ENCODE peak calls at places on chromosomes 3 and 15, in eight cellular contexts. J, N, F, R, X, O, W and A are unnamed samples.

GRCh38 chr15:72857331-72858065 is 73.9 kb upstream of the ADPGK start:
- DNase-seq in O (no peak), W (no peak), X (no peak), F (no peak), R (no peak), N (no peak), J (no peak), A (no peak)

GRCh38 chr3:58737644-58738043 is 71.1 kb upstream of the FAM3D start:
- DNase-seq in X (no peak), R (no peak), F (no peak), O (no peak), J (no peak), W (no peak), N (no peak), A (no peak)

GRCh38 chr15:41292521-41292920 is 39.9 kb downstream of the OIP5 start:
- DNase-seq in J (no peak), W (no peak), X (no peak), R (no peak), F (no peak), N (no peak), O (no peak), A (no peak)

GRCh38 chr3:23459915-23460546 is 256.9 kb downstream of the UBE2E2 start:
- DNase-seq in X (no peak), N (no peak), R (no peak), J (no peak), O (no peak), W (peak; percentile 26), F (no peak), A (no peak)

GRCh38 chr3:157794771-157795170 is 291.6 kb upstream of the VEPH1 start:
- DNase-seq in N (no peak), R (no peak), F (no peak), X (peak; percentile 84), W (no peak), O (no peak), J (no peak), A (peak; percentile 50)

GRCh38 chr15:91926871-91927270 is 73.4 kb downstream of the SLCO3A1 start:
- DNase-seq in W (no peak), R (no peak), N (no peak), F (no peak), J (no peak), O (no peak), X (no peak), A (no peak)

GRCh38 chr3:138303474-138303873 is 26.2 kb downstream of the NME9 start:
- DNase-seq in O (no peak), N (no peak), F (no peak), X (no peak), R (no peak), J (no peak), W (no peak), A (no peak)

GRCh38 chr3:120169407-120169806 is 75.2 kb upstream of the GSK3B start:
- DNase-seq in J (no peak), O (no peak), W (no peak), X (no peak), R (no peak), N (no peak), F (no peak), A (no peak)

GRCh38 chr15:37888356-37888755 is 46.1 kb upstream of the TMCO5A start:
- DNase-seq in F (no peak), X (no peak), R (no peak), N (no peak), W (no peak), O (no peak), J (no peak), A (no peak)

GRCh38 chr15:79168922-79169322 is 78.3 kb upstream of the RASGRF1 start:
- DNase-seq in O (no peak), R (peak; percentile 64), W (no peak), N (no peak), F (peak; percentile 69), J (no peak), X (no peak), A (no peak)

GRCh38 chr15:62497356-62497755 is 332.3 kb upstream of the C2CD4B start:
- DNase-seq in X (no peak), R (no peak), W (no peak), J (no peak), F (no peak), N (no peak), O (no peak), A (no peak)

GRCh38 chr15:64892850-64893403 is 18.8 kb upstream of the ANKDD1A start:
- DNase-seq in J (no peak), N (no peak), X (no peak), W (no peak), F (no peak), R (no peak), O (no peak), A (no peak)

GRCh38 chr3:164679245-164679644 is 399.1 kb downstream of the SI start:
- DNase-seq in O (no peak), W (no peak), X (no peak), J (no peak), F (no peak), R (no peak), N (no peak), A (no peak)

GRCh38 chr3:14652-15051 is 181.9 kb upstream of the CHL1 start:
- DNase-seq in R (no peak), O (no peak), J (no peak), W (no peak), X (no peak), F (peak; percentile 16), N (no peak), A (no peak)

GRCh38 chr3:7285502-7285901 is 424.6 kb downstream of the GRM7 start:
- DNase-seq in O (no peak), J (no peak), N (peak; percentile 18), R (no peak), X (no peak), W (no peak), F (no peak), A (no peak)

GRCh38 chr15:81859737-81860516 is 185.9 kb downstream of the MEX3B start:
- DNase-seq in N (no peak), J (no peak), R (no peak), O (no peak), W (peak; percentile 36), F (no peak), X (no peak), A (no peak)

GRCh38 chr3:57160046-57160730 is 5.0 kb downstream of the IL17RD start:
- DNase-seq in X (no peak), R (no peak), F (no peak), N (no peak), O (no peak), J (no peak), W (no peak), A (no peak)

GRCh38 chr3:33063651-33064051 is 33.3 kb downstream of the GLB1 start:
- DNase-seq in W (no peak), O (no peak), N (no peak), F (no peak), X (peak; percentile 53), J (no peak), R (no peak), A (peak; percentile 72)

GRCh38 chr3:42300013-42300412 is 34.0 kb upstream of the CCK start:
- DNase-seq in X (no peak), O (no peak), W (no peak), R (no peak), N (peak; percentile 20), J (peak; percentile 36), F (peak; percentile 31), A (peak; percentile 10)

GRCh38 chr15:40461958-40462357 is 8.8 kb upstream of the CHST14 start:
- DNase-seq in W (no peak), R (no peak), X (no peak), O (no peak), F (no peak), J (no peak), N (no peak), A (no peak)

GRCh38 chr15:98976500-98976899 is 31.1 kb downstream of the PGPEP1L start:
- DNase-seq in W (no peak), J (no peak), R (no peak), F (no peak), X (no peak), O (no peak), N (no peak), A (no peak)

GRCh38 chr3:49656541-49657112 is 17.5 kb upstream of the APEH start:
- DNase-seq in R (no peak), X (no peak), J (no peak), N (no peak), W (no peak), O (no peak), F (no peak), A (no peak)
- TF ChIP-seq CTCF in R (no peak), X (peak; percentile 23), J (peak; percentile 30), N (no peak), W (no peak), O (no peak), F (no peak), A (no peak)

GRCh38 chr15:53834214-53834613 is 74.8 kb upstream of the WDR72 start:
- DNase-seq in J (no peak), R (no peak), N (no peak), F (no peak), O (no peak), W (no peak), X (no peak), A (no peak)
- TF ChIP-seq CTCF in J (no peak), R (no peak), N (no peak), F (no peak), O (no peak), W (no peak), X (no peak), A (no peak)

GRCh38 chr15:90086868-90087268 is 15.4 kb downstream of the IDH2 start:
- DNase-seq in R (no peak), N (no peak), X (no peak), J (no peak), O (peak; percentile 63), F (peak; percentile 72), W (no peak), A (no peak)
- TF ChIP-seq CTCF in R (peak; percentile 79), N (peak; percentile 51), X (peak; percentile 79), J (peak; percentile 74), O (peak; percentile 59), F (peak; percentile 74), W (peak; percentile 70), A (peak; percentile 84)

GRCh38 chr3:115323380-115323779 is 176.3 kb upstream of the ZBTB20 start:
- DNase-seq in N (no peak), R (no peak), W (no peak), F (no peak), O (no peak), X (no peak), J (no peak), A (no peak)

GRCh38 chr3:115325539-115325938 is 178.5 kb upstream of the ZBTB20 start:
- DNase-seq in X (no peak), N (peak; percentile 14), O (no peak), W (no peak), F (peak; percentile 38), J (peak; percentile 40), R (no peak), A (peak; percentile 71)

GRCh38 chr3:115321396-115321795 is 174.3 kb upstream of the ZBTB20 start:
- DNase-seq in F (no peak), R (no peak), N (no peak), J (no peak), X (peak; percentile 58), W (no peak), O (no peak), A (peak; percentile 92)

GRCh38 chr3:115324056-115324455 is 177.0 kb upstream of the ZBTB20 start:
- DNase-seq in J (no peak), X (no peak), R (no peak), F (no peak), W (no peak), O (no peak), N (no peak), A (no peak)

DNA sequence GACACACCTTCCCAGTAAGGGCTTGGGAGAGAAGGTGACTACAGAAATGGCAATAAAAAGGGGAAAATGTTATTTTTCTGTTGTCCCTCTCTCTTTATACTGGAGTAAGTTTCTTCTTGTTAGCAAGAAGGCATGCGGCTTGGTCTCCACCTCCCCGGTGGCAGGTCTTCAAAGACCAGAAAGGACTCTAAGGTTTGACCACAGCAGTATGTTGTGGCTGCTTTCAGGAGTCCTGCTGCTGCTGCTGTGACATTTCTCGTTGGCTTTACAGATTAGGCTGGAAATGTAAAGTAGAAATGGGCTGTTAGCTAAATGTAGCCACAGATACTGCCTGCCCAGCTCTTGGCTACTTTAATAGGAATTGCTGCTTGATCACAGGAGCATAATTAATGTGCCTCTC is 175.8 kb upstream of the ZBTB20 start:
- DNase-seq in F (no peak), J (no peak), W (no peak), R (no peak), N (no peak), X (no peak), O (no peak), A (no peak)
- TF ChIP-seq CTCF in F (no peak), J (no peak), W (no peak), R (no peak), N (no peak), X (no peak), O (no peak), A (no peak)